ENCODE peak calls at places on chromosomes 5 and 9, in four cellular contexts. J is A549, Z is ovary, V is suprapubic skin. W is an unnamed sample.

GRCh38 chr9:6147847-6148246 is 67.8 kb upstream of the IL33 start:
- DNase-seq in J (no peak), V (no peak), Z (no peak), W (no peak)

GRCh38 chr5:172731286-172732073 is 39.5 kb downstream of the DUSP1 start:
- DNase-seq in J (peak; percentile 53), V (peak; percentile 84), Z (no peak), W (no peak)

GRCh38 chr5:136526798-136527197 is 161.5 kb upstream of the TRPC7 start:
- DNase-seq in J (no peak), V (no peak), Z (no peak), W (no peak)

GRCh38 chr5:14491505-14491904 is 90.1 kb upstream of the OTULINL start:
- DNase-seq in Z (no peak), J (no peak), V (no peak), W (no peak)

GRCh38 chr9:36438536-36438935 is 38.5 kb upstream of the RNF38 start:
- DNase-seq in Z (no peak), J (no peak), V (no peak), W (no peak)

GRCh38 chr9:115395511-115396021 is 277.6 kb upstream of the TNC start:
- DNase-seq in J (no peak), V (no peak), Z (no peak), W (no peak)

GRCh38 chr9:137619240-137620090 is 660 bp downstream of the EHMT1 start:
- DNase-seq in Z (no peak), J (peak; percentile 46), V (no peak), W (peak; percentile 46)

GRCh38 chr5:19240150-19240549 is 747.9 kb downstream of the CDH18 start:
- DNase-seq in Z (no peak), V (no peak), J (no peak), W (no peak)

GRCh38 chr9:136312436-136312835 is 8.5 kb upstream of the CCDC187 start:
- DNase-seq in Z (peak; percentile 55), J (peak; percentile 74), V (no peak), W (peak; percentile 31)

GRCh38 chr9:89277454-89277853 is 33.5 kb upstream of the CKS2 start:
- DNase-seq in Z (no peak), J (no peak), V (no peak), W (peak; percentile 13)

GRCh38 chr5:93225748-93226147 is 355.3 kb downstream of the NR2F1-AS1 start:
- DNase-seq in Z (no peak), J (no peak), V (no peak), W (no peak)

GRCh38 chr5:14818931-14819790 is 52.4 kb downstream of the ANKH start:
- DNase-seq in J (no peak), V (no peak), Z (no peak), W (no peak)

GRCh38 chr9:126223798-126224531 is 102.7 kb upstream of the MVB12B start:
- DNase-seq in Z (no peak), V (no peak), J (no peak), W (no peak)

GRCh38 chr5:115875447-115875846 is 33.7 kb downstream of the AP3S1 start:
- DNase-seq in Z (no peak), V (no peak), J (no peak), W (no peak)

GRCh38 chr9:36935768-36936497 is 98.1 kb downstream of the PAX5 start:
- DNase-seq in J (no peak), Z (no peak), V (no peak), W (no peak)

GRCh38 chr5:91281409-91281808 is 101.7 kb downstream of the ARRDC3 start:
- DNase-seq in V (no peak), Z (no peak), J (no peak), W (no peak)

GRCh38 chr5:147979761-147980160 is 73.4 kb upstream of the C5orf46 start:
- DNase-seq in J (no peak), V (no peak), Z (no peak), W (no peak)

GRCh38 chr5:141841376-141841775 is 36.8 kb downstream of the PCDH1 start:
- DNase-seq in J (no peak), Z (no peak), V (no peak), W (peak; percentile 90)

GRCh38 chr5:141844414-141845097 is 33.7 kb downstream of the PCDH1 start:
- DNase-seq in J (no peak), V (no peak), Z (no peak), W (no peak)

GRCh38 chr5:141841781-141842180 is 36.4 kb downstream of the PCDH1 start:
- DNase-seq in V (no peak), Z (no peak), J (no peak), W (peak; percentile 71)

GRCh38 chr5:141845371-141845821 is 32.8 kb downstream of the PCDH1 start:
- DNase-seq in V (no peak), Z (no peak), J (no peak), W (no peak)

DNA sequence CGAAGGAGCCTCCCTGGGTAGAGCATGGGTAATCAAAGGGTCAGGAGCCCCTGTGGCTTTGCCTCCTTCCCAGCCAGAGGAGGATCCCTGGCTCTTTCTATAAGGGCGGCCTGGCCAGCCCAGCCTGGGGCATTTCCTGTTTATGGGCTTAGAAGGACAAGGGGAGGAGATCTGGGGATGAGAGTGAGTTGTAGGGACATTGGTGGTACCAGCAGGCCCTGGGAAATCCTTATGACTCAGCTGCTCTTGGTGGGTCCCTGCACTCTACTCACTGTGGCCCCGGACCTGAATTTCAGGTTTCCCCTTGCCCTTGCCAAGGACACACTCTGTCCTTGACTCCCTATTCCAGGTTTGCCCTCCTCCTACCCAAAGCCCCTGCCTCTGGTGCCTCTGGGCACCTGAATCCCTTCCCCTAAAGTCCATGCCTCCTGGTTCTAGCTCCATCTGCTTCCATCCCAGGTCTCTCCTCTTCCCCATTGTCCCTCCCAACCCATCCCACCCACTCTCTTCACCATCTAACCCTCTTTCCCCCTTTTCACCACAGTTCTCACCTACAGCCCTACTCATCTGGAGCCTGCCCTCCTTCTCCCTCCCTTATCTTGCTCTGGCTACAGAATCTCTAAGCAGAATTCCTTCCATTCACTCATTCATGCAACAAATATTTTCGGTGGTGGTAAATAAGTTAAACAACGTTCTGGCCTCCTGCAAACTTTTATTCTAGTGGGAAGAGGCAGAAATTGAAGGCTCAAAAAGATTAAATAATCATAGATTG is 34.9 kb downstream of the PCDH1 start:
- DNase-seq in V (no peak), Z (no peak), J (no peak), W (no peak)
- TF ChIP-seq POLR2A in V (no peak), Z (no peak), J (no peak), W (no peak)

DNA sequence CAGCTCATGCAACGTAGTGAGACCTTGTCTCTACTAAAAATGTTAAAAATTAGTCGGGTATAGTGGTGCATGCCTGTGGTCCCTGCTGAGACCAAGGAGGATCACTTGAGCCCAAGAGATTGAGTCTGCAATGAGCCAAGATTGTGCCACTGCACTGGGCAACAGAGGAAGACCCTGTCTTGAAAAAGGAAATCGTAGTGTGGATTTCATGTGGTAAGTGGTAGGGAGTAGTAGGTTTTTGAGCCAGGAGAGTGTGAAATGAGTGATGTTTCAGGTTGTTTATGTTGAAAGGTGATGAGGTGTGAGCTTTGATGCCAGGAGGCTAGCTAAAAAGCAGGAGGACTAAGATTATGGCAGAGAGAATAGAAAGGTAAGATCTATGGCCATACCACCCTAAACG is 5.9 kb downstream of the MATR3 start:
- DNase-seq in V (no peak), J (no peak), Z (no peak), W (no peak)
- H3K4me1 ChIP-seq in V (peaks cover 93% of the 10 kb centered on the region), J (peaks cover 80% of the 10 kb centered on the region), Z (peaks cover 31% of the 10 kb centered on the region), W (peaks cover 96% of the 10 kb centered on the region)

DNA sequence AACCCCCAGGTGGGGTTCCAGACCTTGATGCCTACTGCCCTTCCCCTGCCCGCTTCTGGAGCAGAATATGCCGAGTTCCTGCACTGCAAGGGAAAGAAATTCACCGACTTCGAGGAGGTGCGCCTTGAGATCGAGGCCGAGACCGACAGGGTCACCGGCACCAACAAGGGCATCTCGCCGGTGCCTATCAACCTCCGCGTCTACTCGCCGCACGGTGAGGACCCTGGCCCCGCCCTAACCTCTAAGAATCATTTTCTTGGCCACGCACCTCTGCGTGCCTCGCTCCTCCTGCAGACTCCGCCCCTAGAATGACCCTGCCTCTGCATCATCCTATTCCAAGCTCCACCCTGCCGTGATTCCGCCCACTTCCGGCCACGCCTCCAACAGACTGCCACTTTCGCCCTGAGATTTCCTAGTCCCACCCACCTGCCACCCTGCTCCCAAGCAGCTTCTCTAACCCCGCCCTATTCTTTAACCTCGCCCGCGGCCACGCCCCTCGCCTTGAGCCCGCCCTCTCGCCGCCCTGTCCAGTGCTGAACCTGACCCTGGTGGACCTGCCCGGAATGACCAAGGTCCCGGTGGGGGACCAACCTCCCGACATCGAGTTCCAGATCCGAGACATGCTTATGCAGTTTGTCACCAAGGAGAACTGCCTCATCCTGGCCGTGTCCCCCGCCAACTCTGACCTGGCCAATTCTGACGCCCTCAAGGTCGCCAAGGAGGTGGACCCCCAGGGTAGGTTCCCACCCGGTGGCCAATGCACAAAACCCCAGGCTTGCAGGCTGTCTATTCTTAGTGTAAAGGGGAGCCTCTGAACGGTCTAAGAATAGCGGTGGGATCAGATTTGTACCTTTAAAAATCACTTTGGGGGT is 15.6 kb downstream of the DNM1 start:
- DNase-seq in J (peak; percentile 96), V (peak; percentile 97), Z (peak; percentile 89), W (peak; percentile 98)
- TF ChIP-seq POLR2A in J (no peak), V (no peak), Z (no peak), W (no peak)

DNA sequence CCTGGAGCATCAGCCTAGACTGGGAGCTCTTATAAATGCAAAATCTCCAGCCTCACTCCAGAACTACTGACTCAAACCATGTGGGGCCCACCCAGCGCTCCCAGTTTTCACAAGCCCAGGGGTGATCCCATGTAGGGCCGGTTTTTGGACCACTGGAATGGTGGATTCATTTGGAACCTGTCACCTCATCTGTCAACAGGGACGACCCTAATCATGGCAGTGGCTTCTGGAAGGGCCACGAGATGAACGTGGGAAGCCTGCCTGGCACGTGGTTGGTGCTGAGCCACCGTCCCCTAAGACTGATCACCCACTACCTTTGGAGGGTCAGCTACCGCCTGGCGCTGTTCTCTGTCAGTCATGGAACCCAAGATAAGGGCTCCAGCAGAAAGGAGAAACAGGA is 16.9 kb upstream of the PHF19 start:
- DNase-seq in V (no peak), Z (no peak), J (no peak), W (no peak)
- H3K4me1 ChIP-seq in V (peaks cover 25% of the 10 kb centered on the region), Z (peaks cover 5% of the 10 kb centered on the region), J (no peaks in the 10 kb centered on the region), W (peaks cover 28% of the 10 kb centered on the region)

GRCh38 chr9:72980183-72980582 is 27.3 kb upstream of the ALDH1A1 start:
- DNase-seq in V (no peak), Z (no peak), J (no peak), W (no peak)
- TF ChIP-seq POLR2A in V (no peak), Z (no peak), J (no peak), W (no peak)

DNA sequence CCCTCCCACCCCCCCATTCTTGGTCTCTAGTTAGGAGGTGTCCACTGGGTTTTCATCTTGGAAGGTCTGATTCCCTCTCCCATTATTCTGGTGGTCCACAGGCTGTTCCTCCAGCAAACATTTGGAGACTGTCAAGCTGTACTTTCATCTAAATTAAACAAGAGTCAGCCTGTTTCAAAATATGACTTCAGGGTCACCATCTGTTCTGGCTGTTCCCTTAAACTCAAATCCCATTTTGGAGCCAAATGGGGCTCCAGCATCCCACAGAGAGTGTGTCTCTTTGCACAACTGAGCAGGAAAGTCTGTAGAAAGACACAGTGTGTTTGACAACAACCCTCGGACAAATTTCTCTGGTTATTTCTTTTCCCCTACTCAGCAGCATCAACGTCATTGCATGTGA is 20.5 kb downstream of the COL15A1 start:
- DNase-seq in J (no peak), V (no peak), Z (no peak), W (no peak)
- H3K4me1 ChIP-seq in J (no peaks in the 10 kb centered on the region), V (peaks cover 13% of the 10 kb centered on the region), Z (peaks cover 9% of the 10 kb centered on the region), W (peaks cover 45% of the 10 kb centered on the region)

W was measured in transverse colon.